ENCODE peak calls at places on chromosomes 1 and 21, in five cellular contexts. One of them, this sample, is unnamed.

GRCh38 chr1:8463144-8463927 is 145.4 kb downstream of the SLC45A1 start:
- DNase-seq in A549: no peak
- DNase-seq in choroid plexus epithelial cell: peak
- DNase-seq in HFF-Myc: peak
- DNase-seq in foreskin fibroblast: peak
- DNase-seq in this sample: peak

GRCh38 chr1:189336115-189337100 is 1141.3 kb downstream of the BRINP3 start:
- DNase-seq in A549: no peak
- DNase-seq in choroid plexus epithelial cell: no peak
- DNase-seq in HFF-Myc: no peak
- DNase-seq in foreskin fibroblast: no peak
- DNase-seq in this sample: no peak

GRCh38 chr1:21397813-21398188 is 42.1 kb upstream of the NBPF3 start:
- DNase-seq in A549: no peak
- DNase-seq in choroid plexus epithelial cell: no peak
- DNase-seq in HFF-Myc: no peak
- DNase-seq in foreskin fibroblast: no peak
- DNase-seq in this sample: no peak

GRCh38 chr1:60169206-60169605 is 95.6 kb upstream of the C1orf87 start:
- DNase-seq in A549: no peak
- DNase-seq in choroid plexus epithelial cell: peak
- DNase-seq in HFF-Myc: no peak
- DNase-seq in foreskin fibroblast: peak
- DNase-seq in this sample: peak

GRCh38 chr21:33057385-33057940 is 12.5 kb upstream of the OLIG1 start:
- DNase-seq in A549: no peak
- DNase-seq in choroid plexus epithelial cell: no peak
- DNase-seq in HFF-Myc: no peak
- DNase-seq in foreskin fibroblast: no peak
- DNase-seq in this sample: no peak

GRCh38 chr1:6580588-6581270 is 935 bp downstream of the ZBTB48 start:
- DNase-seq in A549: no peak
- DNase-seq in choroid plexus epithelial cell: no peak
- DNase-seq in HFF-Myc: no peak
- DNase-seq in foreskin fibroblast: peak
- DNase-seq in this sample: no peak

GRCh38 chr21:25453524-25453923 is 153.8 kb downstream of the MRPL39 start:
- DNase-seq in A549: no peak
- DNase-seq in choroid plexus epithelial cell: no peak
- DNase-seq in HFF-Myc: no peak
- DNase-seq in foreskin fibroblast: peak
- DNase-seq in this sample: no peak

GRCh38 chr21:33825898-33826297 is 89.7 kb downstream of the ATP5PO start:
- DNase-seq in A549: no peak
- DNase-seq in choroid plexus epithelial cell: peak
- DNase-seq in HFF-Myc: no peak
- DNase-seq in foreskin fibroblast: peak
- DNase-seq in this sample: peak

GRCh38 chr21:32403201-32403701 is 9.3 kb upstream of the EVA1C start:
- DNase-seq in A549: peak
- DNase-seq in choroid plexus epithelial cell: peak
- DNase-seq in HFF-Myc: peak
- DNase-seq in foreskin fibroblast: peak
- DNase-seq in this sample: no peak

GRCh38 chr1:86018311-86018923 is 138.2 kb downstream of the COL24A1 start:
- DNase-seq in A549: peak
- DNase-seq in choroid plexus epithelial cell: peak
- DNase-seq in HFF-Myc: no peak
- DNase-seq in foreskin fibroblast: peak
- DNase-seq in this sample: peak

GRCh38 chr1:45122724-45123123 is 83.7 kb downstream of the ZSWIM5 start:
- DNase-seq in A549: no peak
- DNase-seq in choroid plexus epithelial cell: no peak
- DNase-seq in HFF-Myc: no peak
- DNase-seq in foreskin fibroblast: no peak
- DNase-seq in this sample: no peak

GRCh38 chr1:82091274-82091673 is 290.5 kb downstream of the ADGRL2 start:
- DNase-seq in A549: no peak
- DNase-seq in choroid plexus epithelial cell: no peak
- DNase-seq in HFF-Myc: no peak
- DNase-seq in foreskin fibroblast: no peak
- DNase-seq in this sample: no peak

GRCh38 chr1:206967096-206967851 is 3.0 kb downstream of the FCAMR start:
- DNase-seq in A549: no peak
- DNase-seq in choroid plexus epithelial cell: peak
- DNase-seq in HFF-Myc: no peak
- DNase-seq in foreskin fibroblast: no peak
- DNase-seq in this sample: no peak

GRCh38 chr1:201190624-201191051 is at the start of gene IGFN1:
- DNase-seq in A549: no peak
- DNase-seq in choroid plexus epithelial cell: no peak
- DNase-seq in HFF-Myc: no peak
- DNase-seq in foreskin fibroblast: no peak
- DNase-seq in this sample: no peak

GRCh38 chr1:8663090-8663802 is 154.2 kb downstream of the RERE start:
- DNase-seq in A549: no peak
- DNase-seq in choroid plexus epithelial cell: no peak
- DNase-seq in HFF-Myc: no peak
- DNase-seq in foreskin fibroblast: peak
- DNase-seq in this sample: no peak

GRCh38 chr1:84506729-84507453 is 510 bp upstream of the GNG5 start:
- DNase-seq in A549: no peak
- DNase-seq in choroid plexus epithelial cell: no peak
- DNase-seq in HFF-Myc: no peak
- DNase-seq in foreskin fibroblast: peak
- DNase-seq in this sample: no peak

GRCh38 chr1:170377896-170378634 is 153.9 kb upstream of the GORAB start:
- DNase-seq in A549: no peak
- DNase-seq in choroid plexus epithelial cell: peak
- DNase-seq in HFF-Myc: no peak
- DNase-seq in foreskin fibroblast: peak
- DNase-seq in this sample: no peak

GRCh38 chr1:235074335-235075120 is 54.1 kb downstream of the TOMM20 start:
- DNase-seq in A549: peak
- DNase-seq in choroid plexus epithelial cell: peak
- DNase-seq in HFF-Myc: peak
- DNase-seq in foreskin fibroblast: peak
- DNase-seq in this sample: no peak

GRCh38 chr1:235075121-235075954 is 53.3 kb downstream of the TOMM20 start:
- DNase-seq in A549: peak
- DNase-seq in choroid plexus epithelial cell: peak
- DNase-seq in HFF-Myc: peak
- DNase-seq in foreskin fibroblast: peak
- DNase-seq in this sample: peak

GRCh38 chr1:235072096-235072495 is 56.5 kb downstream of the TOMM20 start:
- DNase-seq in A549: no peak
- DNase-seq in choroid plexus epithelial cell: no peak
- DNase-seq in HFF-Myc: no peak
- DNase-seq in foreskin fibroblast: no peak
- DNase-seq in this sample: no peak

GRCh38 chr1:235073968-235074334 is 54.7 kb downstream of the TOMM20 start:
- DNase-seq in A549: no peak
- DNase-seq in choroid plexus epithelial cell: no peak
- DNase-seq in HFF-Myc: no peak
- DNase-seq in foreskin fibroblast: no peak
- DNase-seq in this sample: no peak

GRCh38 chr1:235073331-235073967 is 55.2 kb downstream of the TOMM20 start:
- DNase-seq in A549: peak
- DNase-seq in choroid plexus epithelial cell: no peak
- DNase-seq in HFF-Myc: no peak
- DNase-seq in foreskin fibroblast: no peak
- DNase-seq in this sample: no peak
- TF ChIP-seq CTCF in A549: no peak
- TF ChIP-seq CTCF in choroid plexus epithelial cell: no peak
- TF ChIP-seq CTCF in HFF-Myc: no peak
- TF ChIP-seq CTCF in foreskin fibroblast: no peak
- TF ChIP-seq CTCF in this sample: no peak

GRCh38 chr1:37753473-37754321 is 11.2 kb downstream of the EPHA10 start:
- DNase-seq in A549: no peak
- DNase-seq in choroid plexus epithelial cell: no peak
- DNase-seq in HFF-Myc: no peak
- DNase-seq in foreskin fibroblast: no peak
- DNase-seq in this sample: no peak
- H3K4me3 ChIP-seq in A549: peak
- H3K4me3 ChIP-seq in choroid plexus epithelial cell: no peak
- H3K4me3 ChIP-seq in HFF-Myc: no peak
- H3K4me3 ChIP-seq in foreskin fibroblast: no peak
- H3K4me3 ChIP-seq in this sample: no peak

DNA sequence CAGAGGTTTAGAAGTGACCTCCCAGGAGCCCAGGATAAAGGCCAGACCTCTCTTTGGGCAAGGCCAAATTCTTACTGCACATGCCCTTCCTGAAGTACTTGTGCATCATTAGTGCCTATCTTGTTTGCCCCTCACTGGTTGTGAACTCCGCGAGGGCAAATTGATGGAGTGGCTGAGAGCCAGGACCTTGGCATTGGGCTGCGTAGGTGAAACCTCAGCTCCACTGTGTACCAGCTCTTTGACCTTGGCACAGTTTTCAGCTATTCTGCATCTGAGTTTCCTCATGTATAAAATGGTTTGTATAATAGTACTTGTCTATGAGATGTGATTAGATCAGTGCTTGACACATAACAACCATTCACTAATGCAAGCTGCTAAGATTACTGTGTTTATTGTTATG is 11.5 kb downstream of the OTUD3 start:
- DNase-seq in A549: no peak
- DNase-seq in choroid plexus epithelial cell: no peak
- DNase-seq in HFF-Myc: no peak
- DNase-seq in foreskin fibroblast: no peak
- DNase-seq in this sample: no peak
- TF ChIP-seq CTCF in A549: no peak
- TF ChIP-seq CTCF in choroid plexus epithelial cell: no peak
- TF ChIP-seq CTCF in HFF-Myc: no peak
- TF ChIP-seq CTCF in foreskin fibroblast: no peak
- TF ChIP-seq CTCF in this sample: no peak

GRCh38 chr1:246434335-246434734 is 72.7 kb downstream of the SMYD3 start:
- DNase-seq in A549: no peak
- DNase-seq in choroid plexus epithelial cell: no peak
- DNase-seq in HFF-Myc: no peak
- DNase-seq in foreskin fibroblast: no peak
- DNase-seq in this sample: no peak

GRCh38 chr1:246435421-246436041 is 71.5 kb downstream of the SMYD3 start:
- DNase-seq in A549: no peak
- DNase-seq in choroid plexus epithelial cell: peak
- DNase-seq in HFF-Myc: no peak
- DNase-seq in foreskin fibroblast: no peak
- DNase-seq in this sample: no peak
- H3K4me3 ChIP-seq in A549: no peak
- H3K4me3 ChIP-seq in choroid plexus epithelial cell: no peak
- H3K4me3 ChIP-seq in HFF-Myc: no peak
- H3K4me3 ChIP-seq in foreskin fibroblast: no peak
- H3K4me3 ChIP-seq in this sample: no peak

GRCh38 chr1:66733348-66734017 is 18.8 kb upstream of the DYNLT5 start:
- DNase-seq in A549: no peak
- DNase-seq in choroid plexus epithelial cell: peak
- DNase-seq in HFF-Myc: no peak
- DNase-seq in foreskin fibroblast: no peak
- DNase-seq in this sample: peak
- TF ChIP-seq CTCF in A549: no peak
- TF ChIP-seq CTCF in choroid plexus epithelial cell: no peak
- TF ChIP-seq CTCF in HFF-Myc: no peak
- TF ChIP-seq CTCF in foreskin fibroblast: no peak
- TF ChIP-seq CTCF in this sample: no peak

GRCh38 chr1:68600049-68600661 is 103.3 kb upstream of the DEPDC1 start:
- DNase-seq in A549: no peak
- DNase-seq in choroid plexus epithelial cell: peak
- DNase-seq in HFF-Myc: no peak
- DNase-seq in foreskin fibroblast: peak
- DNase-seq in this sample: peak
- H3K4me3 ChIP-seq in A549: no peak
- H3K4me3 ChIP-seq in choroid plexus epithelial cell: no peak
- H3K4me3 ChIP-seq in HFF-Myc: no peak
- H3K4me3 ChIP-seq in foreskin fibroblast: no peak
- H3K4me3 ChIP-seq in this sample: no peak

GRCh38 chr1:23563755-23564374 is 4.6 kb upstream of the ID3 start:
- DNase-seq in A549: no peak
- DNase-seq in choroid plexus epithelial cell: no peak
- DNase-seq in HFF-Myc: no peak
- DNase-seq in foreskin fibroblast: no peak
- DNase-seq in this sample: no peak

GRCh38 chr1:23568608-23569383 is 9.5 kb upstream of the ID3 start:
- DNase-seq in A549: no peak
- DNase-seq in choroid plexus epithelial cell: no peak
- DNase-seq in HFF-Myc: no peak
- DNase-seq in foreskin fibroblast: no peak
- DNase-seq in this sample: no peak

GRCh38 chr1:23567996-23568607 is 8.8 kb upstream of the ID3 start:
- DNase-seq in A549: no peak
- DNase-seq in choroid plexus epithelial cell: peak
- DNase-seq in HFF-Myc: no peak
- DNase-seq in foreskin fibroblast: no peak
- DNase-seq in this sample: no peak

GRCh38 chr1:23567629-23567995 is 8.3 kb upstream of the ID3 start:
- DNase-seq in A549: no peak
- DNase-seq in choroid plexus epithelial cell: no peak
- DNase-seq in HFF-Myc: no peak
- DNase-seq in foreskin fibroblast: no peak
- DNase-seq in this sample: no peak

DNA sequence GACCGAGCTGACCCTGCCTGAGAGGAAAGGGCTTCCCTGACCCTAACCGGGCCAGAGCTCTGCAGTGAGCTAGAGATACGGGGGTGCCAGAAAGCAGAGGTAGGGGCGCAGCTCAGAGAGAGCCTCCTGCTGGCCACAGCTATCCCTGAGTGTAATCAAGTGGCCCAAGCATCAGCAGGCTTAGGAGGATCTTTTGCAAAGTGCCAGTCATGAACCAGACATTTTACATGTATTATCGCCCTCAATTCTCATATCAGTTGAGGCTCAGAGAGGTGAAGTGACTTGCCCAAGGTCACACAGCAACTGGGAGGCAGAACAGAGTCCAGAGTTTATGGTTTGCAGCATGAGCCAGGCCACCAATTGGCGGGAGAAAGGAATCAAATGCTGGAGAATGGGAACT is 7.0 kb upstream of the ID3 start:
- DNase-seq in A549: no peak
- DNase-seq in choroid plexus epithelial cell: peak
- DNase-seq in HFF-Myc: no peak
- DNase-seq in foreskin fibroblast: no peak
- DNase-seq in this sample: no peak
- TF ChIP-seq CTCF in A549: peak
- TF ChIP-seq CTCF in choroid plexus epithelial cell: peak
- TF ChIP-seq CTCF in HFF-Myc: peak
- TF ChIP-seq CTCF in foreskin fibroblast: peak
- TF ChIP-seq CTCF in this sample: peak

GRCh38 chr1:178599745-178600144 is 86.8 kb downstream of the TEX35 start:
- DNase-seq in A549: no peak
- DNase-seq in choroid plexus epithelial cell: no peak
- DNase-seq in HFF-Myc: no peak
- DNase-seq in foreskin fibroblast: no peak
- DNase-seq in this sample: no peak
- H3K4me3 ChIP-seq in A549: no peak
- H3K4me3 ChIP-seq in choroid plexus epithelial cell: no peak
- H3K4me3 ChIP-seq in HFF-Myc: no peak
- H3K4me3 ChIP-seq in foreskin fibroblast: no peak
- H3K4me3 ChIP-seq in this sample: no peak

This sample was measured in astrocyte of the cerebellum.